ENCODE peak calls at places on chromosome 15, in nine cellular contexts. R is G401; L is hippocampal formation; P is stimulated activated CD4-positive, alpha-beta T cell treated with anti-CD3 and anti-CD28 coated beads, Interleukin-1b, Interleukin-23, amount 100 ng/mL, for 24 hours; I is HT1080; Q is Daoy; Z is kidney; K is adipocyte; T is activated gamma-delta T cell treated with Interleukin-2 at 50 U/mL for 16 hours. J is an unnamed sample.

GRCh38 chr15:95226835-95227234 is 995.5 kb downstream of the MCTP2 start:
- DNase-seq in I (no peak), Q (no peak), T (no peak), R (no peak), P (no peak), K (no peak), Z (no peak), L (no peak), J (no peak)

GRCh38 chr15:90479656-90480055 is 50.1 kb upstream of the CRTC3 start:
- DNase-seq in K (no peak), R (no peak), I (peak; percentile 61), P (no peak), Q (no peak), T (no peak), L (no peak), Z (no peak), J (peak; percentile 62)

GRCh38 chr15:58988011-58988785 is 735 bp downstream of the RNF111 start:
- DNase-seq in L (peak; percentile 61), T (peak; percentile 46), P (peak; percentile 48), R (peak; percentile 54), K (peak; percentile 84), I (peak; percentile 28), Q (peak; percentile 59), Z (peak; percentile 91), J (peak; percentile 56)

GRCh38 chr15:66261056-66261455 is 7.5 kb upstream of the MEGF11 start:
- DNase-seq in I (no peak), L (no peak), P (no peak), K (no peak), R (peak; percentile 83), Z (no peak), Q (no peak), T (no peak), J (no peak)

GRCh38 chr15:101060576-101061551 is 141.7 kb downstream of the LRRK1 start:
- DNase-seq in Z (peak; percentile 69), P (no peak), R (no peak), I (no peak), Q (no peak), K (no peak), T (no peak), L (no peak), J (no peak)

GRCh38 chr15:64808785-64809453 is 16.5 kb downstream of the PIF1 start:
- DNase-seq in L (no peak), T (no peak), R (no peak), P (no peak), Z (no peak), I (no peak), Q (no peak), K (no peak), J (no peak)

GRCh38 chr15:98682992-98683701 is 34.8 kb downstream of the IGF1R start:
- DNase-seq in T (no peak), L (no peak), P (no peak), Q (no peak), I (no peak), Z (no peak), K (peak; percentile 74), R (no peak), J (no peak)

GRCh38 chr15:59632714-59633113 is 21.1 kb downstream of the GCNT3 start:
- DNase-seq in P (no peak), Q (peak; percentile 6), K (no peak), Z (no peak), R (no peak), L (no peak), T (no peak), I (peak; percentile 21), J (peak; percentile 33)

GRCh38 chr15:88624156-88624970 is 3.2 kb downstream of the AEN start:
- DNase-seq in Z (no peak), P (no peak), K (peak; percentile 52), L (no peak), R (no peak), Q (no peak), T (peak; percentile 51), I (peak; percentile 39), J (peak; percentile 58)

GRCh38 chr15:58639002-58639756 is 110.3 kb downstream of the ADAM10 start:
- DNase-seq in Z (no peak), T (no peak), R (no peak), L (no peak), P (no peak), Q (no peak), I (no peak), K (no peak), J (no peak)

GRCh38 chr15:34851007-34851406 is 55.7 kb upstream of the ACTC1 start:
- DNase-seq in K (no peak), Z (no peak), T (no peak), R (no peak), L (no peak), P (no peak), Q (no peak), I (no peak), J (no peak)

GRCh38 chr15:77603616-77604406 is 28.9 kb downstream of the LINGO1 start:
- DNase-seq in T (no peak), L (no peak), Z (no peak), R (peak; percentile 50), K (no peak), P (no peak), Q (no peak), I (no peak), J (no peak)

GRCh38 chr15:67149068-67149841 is 83.9 kb downstream of the SMAD3 start:
- DNase-seq in L (no peak), T (no peak), I (no peak), K (no peak), Q (peak; percentile 63), P (no peak), R (no peak), Z (peak; percentile 52), J (no peak)

GRCh38 chr15:57762302-57762701 is 55.8 kb downstream of the POLR2M start:
- DNase-seq in Q (no peak), Z (no peak), L (no peak), I (no peak), P (no peak), R (no peak), K (no peak), T (no peak), J (no peak)

GRCh38 chr15:52114656-52115055 is 2.1 kb upstream of the BCL2L10 start:
- DNase-seq in L (peak; percentile 70), R (no peak), T (no peak), Z (no peak), I (no peak), K (no peak), Q (no peak), P (no peak), J (no peak)

GRCh38 chr15:92438471-92438870 is 44.8 kb downstream of the ST8SIA2 start:
- DNase-seq in Z (no peak), I (no peak), L (no peak), K (no peak), Q (no peak), T (no peak), R (no peak), P (no peak), J (no peak)

GRCh38 chr15:20295238-20295811 is 246.3 kb downstream of the GOLGA6L6 start:
- DNase-seq in L (no peak), P (no peak), T (no peak), R (no peak), Q (no peak), Z (peak; percentile 82), K (no peak), I (no peak), J (no peak)

GRCh38 chr15:57503911-57504598 is 87.6 kb upstream of the MYZAP start:
- DNase-seq in P (no peak), R (no peak), L (no peak), K (no peak), Z (no peak), T (no peak), Q (no peak), I (no peak), J (no peak)

GRCh38 chr15:78178056-78178455 is 28.9 kb downstream of the IDH3A start:
- DNase-seq in Q (no peak), I (no peak), P (no peak), K (no peak), R (no peak), Z (no peak), T (no peak), L (no peak), J (no peak)